ENCODE peak calls at places on chromosomes 12 and 14, in ten cellular contexts. B is HTR-8/SVneo; M is thyroid gland; C is GM13976; J is HT-29; S is WERI-Rb-1; H is HEK293T; P is SK-N-SH; L is activated T-cell treated with anti-CD3 and anti-CD28 coated beads, Interleukin-2, amount 50 U/mL, for 4 hours; F is mucosa of descending colon. N is an unnamed sample.

GRCh38 chr12:49537709-49538601 is 875 bp upstream of the KCNH3 start:
- DNase-seq in B (no peak), M (peak), C (peak), J (no peak), S (no peak), H (no peak), P (peak), L (peak), F (no peak), N (no peak)

GRCh38 chr14:55077155-55077554 is 25.7 kb downstream of the MAPK1IP1L start:
- DNase-seq in B (no peak), M (no peak), C (no peak), J (peak), S (no peak), H (no peak), P (no peak), L (no peak), F (no peak), N (no peak)

GRCh38 chr12:5965950-5966383 is 20.9 kb upstream of the ANO2 start:
- DNase-seq in B (peak), M (peak), C (peak), J (peak), S (peak), H (peak), P (peak), L (peak), F (no peak), N (no peak)

GRCh38 chr12:84585996-84586395 is 326.6 kb downstream of the SLC6A15 start:
- DNase-seq in B (no peak), M (no peak), C (no peak), J (no peak), S (no peak), H (no peak), P (no peak), L (no peak), F (no peak), N (no peak)

GRCh38 chr12:76549131-76549530 is 10.4 kb downstream of the OSBPL8 start:
- DNase-seq in B (no peak), M (no peak), C (no peak), J (no peak), S (no peak), H (no peak), P (no peak), L (no peak), F (no peak), N (no peak)

GRCh38 chr14:76694106-76694505 is 67.2 kb upstream of the VASH1 start:
- DNase-seq in B (no peak), M (no peak), C (no peak), J (no peak), S (no peak), H (no peak), P (no peak), L (no peak), F (no peak), N (no peak)

GRCh38 chr14:85301506-85301905 is 228.4 kb upstream of the FLRT2 start:
- DNase-seq in B (no peak), M (no peak), C (no peak), J (no peak), S (no peak), H (no peak), P (no peak), L (no peak), F (no peak), N (no peak)

GRCh38 chr12:49518914-49519573 is 19.8 kb upstream of the KCNH3 start:
- DNase-seq in B (no peak), M (no peak), C (no peak), J (no peak), S (no peak), H (no peak), P (no peak), L (no peak), F (no peak), N (no peak)

GRCh38 chr12:45183263-45183662 is 32.6 kb upstream of the ANO6 start:
- DNase-seq in B (no peak), M (no peak), C (no peak), J (peak), S (no peak), H (no peak), P (peak), L (no peak), F (no peak), N (no peak)

GRCh38 chr12:53066594-53066978 is 12.6 kb downstream of the SPRYD3 start:
- DNase-seq in B (no peak), M (no peak), C (no peak), J (no peak), S (no peak), H (no peak), P (no peak), L (no peak), F (no peak), N (no peak)

GRCh38 chr12:57008113-57008687 is 1.9 kb upstream of the ZBTB39 start:
- DNase-seq in B (peak), M (no peak), C (peak), J (peak), S (no peak), H (peak), P (peak), L (no peak), F (no peak), N (no peak)

GRCh38 chr12:27336254-27336653 is 3.6 kb downstream of the BMAL2 start:
- DNase-seq in B (no peak), M (no peak), C (no peak), J (peak), S (no peak), H (no peak), P (no peak), L (no peak), F (no peak), N (no peak)

GRCh38 chr12:48960834-48961233 is 3.5 kb upstream of the ARF3 start:
- DNase-seq in B (no peak), M (no peak), C (no peak), J (no peak), S (no peak), H (no peak), P (no peak), L (no peak), F (no peak), N (no peak)

GRCh38 chr14:68789798-68790655 is 2.8 kb downstream of the ZFP36L1 start:
- DNase-seq in B (no peak), M (peak), C (no peak), J (peak), S (no peak), H (no peak), P (no peak), L (no peak), F (no peak), N (no peak)

GRCh38 chr12:16610743-16611142 is 4.8 kb upstream of the LMO3 start:
- DNase-seq in B (no peak), M (no peak), C (no peak), J (no peak), S (no peak), H (no peak), P (no peak), L (no peak), F (no peak), N (no peak)

GRCh38 chr12:55829967-55830600 is 697 bp upstream of the DNAJC14 start:
- DNase-seq in B (peak), M (peak), C (peak), J (no peak), S (peak), H (no peak), P (peak), L (peak), F (peak), N (no peak)

GRCh38 chr12:94445662-94446061 is 14.0 kb downstream of the CEP83 start:
- DNase-seq in B (no peak), M (peak), C (no peak), J (no peak), S (no peak), H (no peak), P (no peak), L (no peak), F (no peak), N (no peak)

GRCh38 chr12:92539966-92540791 is 162.6 kb upstream of the PLEKHG7 start:
- DNase-seq in B (no peak), M (peak), C (no peak), J (no peak), S (no peak), H (no peak), P (no peak), L (no peak), F (no peak), N (no peak)

GRCh38 chr14:90275820-90276219 is 19.5 kb downstream of the PSMC1 start:
- DNase-seq in B (no peak), M (no peak), C (no peak), J (no peak), S (no peak), H (no peak), P (no peak), L (no peak), F (no peak), N (no peak)

GRCh38 chr12:69583203-69583602 is 2.1 kb upstream of the CCT2 start:
- DNase-seq in B (no peak), M (no peak), C (no peak), J (no peak), S (peak), H (peak), P (no peak), L (no peak), F (no peak), N (no peak)

GRCh38 chr14:62101189-62101588 is 339.0 kb downstream of the SNAPC1 start:
- DNase-seq in B (no peak), M (no peak), C (no peak), J (no peak), S (no peak), H (no peak), P (no peak), L (no peak), F (no peak), N (no peak)

GRCh38 chr14:50763386-50764007 is 67.5 kb downstream of the NIN start:
- DNase-seq in B (peak), M (no peak), C (no peak), J (peak), S (no peak), H (no peak), P (no peak), L (no peak), F (no peak), N (no peak)

GRCh38 chr12:118107026-118107425 is 3.2 kb upstream of the VSIG10 start:
- DNase-seq in B (no peak), M (peak), C (no peak), J (peak), S (no peak), H (no peak), P (no peak), L (no peak), F (no peak), N (no peak)

GRCh38 chr14:86777950-86778602 is 1214.9 kb downstream of the GALC start:
- DNase-seq in B (no peak), M (no peak), C (no peak), J (peak), S (no peak), H (no peak), P (no peak), L (no peak), F (no peak), N (no peak)

N was measured in thoracic aorta.